ENCODE peak calls at places on chromosomes 13 and 19, in nine cellular contexts. R, X, M, G, K, H, D, N and I are unnamed samples.
A peak's percentile ranks its signal among the peaks of the same experiment; 100 is the strongest.

GRCh38 chr13:34469212-34469983 is 472.7 kb upstream of the NBEA start:
- DNase-seq in R (peak; percentile 95), X (no peak), M (peak; percentile 8), G (no peak), K (no peak), H (no peak), D (no peak), N (no peak), I (no peak)

GRCh38 chr13:30266751-30267150 is 40.6 kb downstream of the KATNAL1 start:
- DNase-seq in R (no peak), X (no peak), M (no peak), G (no peak), K (no peak), H (no peak), D (no peak), N (no peak), I (no peak)

GRCh38 chr13:46665243-46665629 is 112.3 kb downstream of the LRCH1 start:
- DNase-seq in R (no peak), X (no peak), M (no peak), G (no peak), K (no peak), H (no peak), D (no peak), N (no peak), I (no peak)

GRCh38 chr19:20235156-20235555 is 68.1 kb downstream of the ZNF486 start:
- DNase-seq in R (no peak), X (no peak), M (no peak), G (no peak), K (no peak), H (no peak), D (no peak), N (no peak), I (no peak)

GRCh38 chr13:33561627-33562026 is 256.3 kb upstream of the RFC3 start:
- DNase-seq in R (no peak), X (no peak), M (no peak), G (no peak), K (no peak), H (no peak), D (no peak), N (no peak), I (no peak)

GRCh38 chr19:815775-816499 is 5.8 kb downstream of the PLPPR3 start:
- DNase-seq in R (no peak), X (no peak), M (no peak), G (no peak), K (no peak), H (no peak), D (no peak), N (no peak), I (no peak)

GRCh38 chr19:13965926-13966683 is 13.8 kb downstream of the DCAF15 start:
- DNase-seq in R (no peak), X (no peak), M (no peak), G (no peak), K (no peak), H (no peak), D (peak; percentile 63), N (no peak), I (no peak)

GRCh38 chr19:750640-751423 is at the start of gene MISP:
- DNase-seq in R (peak; percentile 66), X (peak; percentile 95), M (peak; percentile 61), G (peak; percentile 74), K (peak; percentile 88), H (no peak), D (peak; percentile 94), N (no peak), I (no peak)

DNA sequence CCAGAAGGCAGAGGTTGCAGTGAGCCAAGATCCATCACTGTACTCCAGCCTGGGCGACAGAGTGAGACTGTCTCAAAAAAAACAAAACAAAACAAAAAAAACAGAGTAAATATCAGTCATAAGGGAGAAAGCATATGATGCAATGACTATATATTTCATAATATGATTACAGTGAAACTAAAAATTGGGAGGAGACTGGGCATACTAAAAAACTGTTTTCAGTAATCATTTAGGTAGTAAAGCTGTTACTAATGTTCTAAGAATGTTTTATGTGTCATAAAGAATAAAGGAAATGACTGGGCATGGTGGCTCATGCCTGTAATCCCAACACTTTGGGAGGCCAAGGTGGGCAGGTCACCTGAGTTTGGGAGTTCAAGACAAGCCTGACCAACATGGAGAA is 15.9 kb downstream of the ZNF573 start:
- DNase-seq in R (peak; percentile 86), X (no peak), M (no peak), G (no peak), K (no peak), H (peak; percentile 33), D (no peak), N (no peak), I (no peak)
- H3K36me3 ChIP-seq in R (no peaks in the 10 kb centered on the region), X (peaks cover 57% of the 10 kb centered on the region), M (no peaks in the 10 kb centered on the region), G (no peaks in the 10 kb centered on the region), K (no peaks in the 10 kb centered on the region), H (peaks cover 3% of the 10 kb centered on the region), D (peaks cover 3% of the 10 kb centered on the region), N (peaks cover 9% of the 10 kb centered on the region), I (peaks cover 22% of the 10 kb centered on the region)

DNA sequence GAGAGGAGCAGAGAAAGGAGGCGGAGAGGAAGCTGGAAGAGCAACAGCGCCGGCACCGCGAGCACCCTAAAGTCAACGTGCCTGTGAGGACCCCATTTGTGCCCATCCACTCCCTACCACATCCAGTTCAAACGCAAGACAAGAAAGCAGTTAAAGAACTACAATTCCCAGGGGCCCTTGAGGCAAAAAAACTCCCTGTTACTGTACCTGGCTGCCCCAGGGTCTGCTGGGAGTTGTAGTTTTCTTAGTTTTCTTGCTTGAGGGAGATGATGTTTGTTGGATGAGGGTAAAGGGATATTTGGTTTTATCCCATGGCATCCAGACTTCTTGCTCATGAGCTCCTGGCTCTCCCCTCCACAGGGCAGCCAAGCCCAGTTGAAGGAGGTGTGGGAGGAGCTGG is 13.0 kb downstream of the NUCB1 start:
- DNase-seq in R (no peak), X (no peak), M (no peak), G (peak; percentile 75), K (no peak), H (no peak), D (no peak), N (no peak), I (no peak)
- H3K36me3 ChIP-seq in R (peaks cover 24% of the 10 kb centered on the region), X (peaks cover 77% of the 10 kb centered on the region), M (peaks cover 13% of the 10 kb centered on the region), G (peaks cover 22% of the 10 kb centered on the region), K (no peaks in the 10 kb centered on the region), H (peaks cover 52% of the 10 kb centered on the region), D (peaks cover 23% of the 10 kb centered on the region), N (peaks cover 45% of the 10 kb centered on the region), I (peaks cover 99% of the 10 kb centered on the region)

DNA sequence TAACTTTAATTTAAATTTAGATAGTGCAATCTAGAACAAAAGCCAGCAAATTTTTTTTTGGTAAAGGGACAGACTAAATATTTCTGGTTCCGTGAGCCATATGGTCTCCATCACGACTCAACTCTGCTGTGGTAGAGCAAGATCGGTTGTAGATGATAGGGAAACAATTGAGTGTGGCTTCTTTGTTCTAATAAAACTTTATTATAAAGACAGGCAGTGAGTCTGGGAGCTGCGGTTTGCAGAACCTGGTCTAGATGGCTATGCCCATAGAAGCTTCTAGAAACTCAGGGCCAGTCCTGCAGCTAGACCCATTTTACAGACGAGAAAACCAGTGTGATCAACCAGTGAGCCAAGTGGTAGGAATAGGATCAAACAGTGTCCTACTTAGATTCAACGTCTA is 11.2 kb downstream of the CDC37 start:
- DNase-seq in R (no peak), X (no peak), M (no peak), G (no peak), K (no peak), H (no peak), D (no peak), N (no peak), I (no peak)
- H3K36me3 ChIP-seq in R (peaks cover 17% of the 10 kb centered on the region), X (peaks cover 40% of the 10 kb centered on the region), M (no peaks in the 10 kb centered on the region), G (peaks cover 17% of the 10 kb centered on the region), K (no peaks in the 10 kb centered on the region), H (peaks cover 41% of the 10 kb centered on the region), D (peaks cover 11% of the 10 kb centered on the region), N (peaks cover 71% of the 10 kb centered on the region), I (peaks cover 26% of the 10 kb centered on the region)

DNA sequence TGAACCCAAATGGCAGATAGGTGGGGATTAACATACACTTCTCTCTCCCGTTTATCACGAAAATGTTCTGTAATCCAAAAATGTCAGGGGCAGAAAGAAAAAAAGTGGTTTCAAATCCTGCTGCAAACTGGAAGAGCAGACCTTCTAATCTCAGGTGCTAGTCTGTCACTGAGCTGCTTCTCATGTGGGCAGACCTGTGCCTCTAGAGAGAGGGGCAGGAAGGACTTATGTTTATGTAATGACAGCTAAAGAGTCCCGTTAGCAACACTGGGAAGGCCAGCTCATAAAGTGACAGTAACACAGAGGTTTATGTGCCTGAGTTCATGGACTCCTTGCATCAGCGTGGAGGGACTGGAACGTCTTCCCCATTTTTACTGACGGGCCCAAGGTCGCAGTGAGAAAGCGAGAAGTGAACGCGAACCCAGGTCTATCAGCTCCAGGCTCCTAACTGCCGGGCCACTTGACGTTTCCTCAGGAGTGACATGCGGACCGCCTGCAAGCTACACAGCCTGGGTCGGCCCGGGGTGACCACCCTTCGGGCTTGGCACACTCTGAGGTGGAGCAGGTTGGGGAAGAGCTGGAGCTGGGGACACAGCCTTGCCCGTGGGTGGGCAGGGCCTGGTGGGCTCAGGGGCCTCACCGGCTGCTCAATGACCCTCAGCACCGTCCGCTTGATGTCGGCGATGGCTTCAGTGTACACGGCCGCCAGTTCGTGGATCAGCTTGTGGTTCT is 9.6 kb upstream of the RSPH6A start:
- DNase-seq in R (no peak), X (no peak), M (no peak), G (peak; percentile 35), K (no peak), H (no peak), D (no peak), N (no peak), I (no peak)
- H3K36me3 ChIP-seq in R (peaks cover 51% of the 10 kb centered on the region), X (peaks cover 39% of the 10 kb centered on the region), M (peaks cover 3% of the 10 kb centered on the region), G (peaks cover 52% of the 10 kb centered on the region), K (no peaks in the 10 kb centered on the region), H (peaks cover 88% of the 10 kb centered on the region), D (peaks cover 27% of the 10 kb centered on the region), N (peaks cover 92% of the 10 kb centered on the region), I (peaks cover 37% of the 10 kb centered on the region)

GRCh38 chr13:51370811-51371210 is 31.3 kb downstream of the SERPINE3 start:
- DNase-seq in R (no peak), X (no peak), M (no peak), G (no peak), K (no peak), H (no peak), D (no peak), N (no peak), I (no peak)
- H3K36me3 ChIP-seq in R (peaks cover 5% of the 10 kb centered on the region), X (peaks cover 50% of the 10 kb centered on the region), M (no peaks in the 10 kb centered on the region), G (peaks cover 4% of the 10 kb centered on the region), K (no peaks in the 10 kb centered on the region), H (peaks cover 37% of the 10 kb centered on the region), D (peaks cover 13% of the 10 kb centered on the region), N (peaks cover 11% of the 10 kb centered on the region), I (no peaks in the 10 kb centered on the region)

GRCh38 chr19:17580470-17581000 is 25.1 kb downstream of the COLGALT1 start:
- DNase-seq in R (no peak), X (no peak), M (no peak), G (peak; percentile 73), K (no peak), H (no peak), D (no peak), N (no peak), I (no peak)
- H3K36me3 ChIP-seq in R (peaks cover 33% of the 10 kb centered on the region), X (peaks cover 15% of the 10 kb centered on the region), M (no peaks in the 10 kb centered on the region), G (peaks cover 14% of the 10 kb centered on the region), K (no peaks in the 10 kb centered on the region), H (peaks cover 51% of the 10 kb centered on the region), D (peaks cover 7% of the 10 kb centered on the region), N (peaks cover 63% of the 10 kb centered on the region), I (peaks cover 8% of the 10 kb centered on the region)